ENCODE peak calls at places on chromosome 4, in five cellular contexts. E is left colon; M is sciatic nerve; W is stimulated activated naive CD8-positive, alpha-beta T cell treated with anti-CD3 and anti-CD28 coated beads, Interleukin-15, Interleukin-2, amounts not matched to agents 100 U/mL and 50 U/mL, for 24 hours; C is aorta. J is an unnamed sample.

GRCh38 chr4:116486401-116486800 is 599.0 kb downstream of the TRAM1L1 start:
- ATAC-seq in E (no peak), M (no peak), C (no peak), W (no peak), J (no peak)

GRCh38 chr4:40552536-40552935 is 77.1 kb downstream of the RBM47 start:
- ATAC-seq in C (no peak), E (no peak), W (no peak), M (no peak), J (no peak)

GRCh38 chr4:16196482-16197393 is 29.5 kb downstream of the TAPT1 start:
- ATAC-seq in C (peak; percentile 83), M (peak; percentile 89), E (peak; percentile 99), W (peak; percentile 49), J (peak; percentile 92)

GRCh38 chr4:100983426-100983825 is 363.9 kb downstream of the PPP3CA start:
- ATAC-seq in M (no peak), W (no peak), C (no peak), E (no peak), J (no peak)

GRCh38 chr4:101175896-101176676 is 171.2 kb downstream of the PPP3CA start:
- ATAC-seq in C (peak; percentile 48), W (no peak), M (peak; percentile 84), E (peak; percentile 99), J (no peak)

GRCh38 chr4:160406426-160406825 is 1303.5 kb downstream of the RAPGEF2 start:
- ATAC-seq in M (no peak), C (no peak), E (no peak), W (no peak), J (no peak)

GRCh38 chr4:169305651-169306050 is 34.9 kb upstream of the SH3RF1 start:
- ATAC-seq in E (no peak), W (no peak), M (no peak), C (no peak), J (no peak)

GRCh38 chr4:156794863-156795262 is 176.7 kb downstream of the PDGFC start:
- ATAC-seq in M (no peak), W (no peak), C (no peak), E (no peak), J (no peak)

GRCh38 chr4:53702334-53703266 is 111.3 kb upstream of the LNX1 start:
- ATAC-seq in C (peak; percentile 92), E (peak; percentile 97), W (peak; percentile 49), M (peak; percentile 97), J (peak; percentile 77)

GRCh38 chr4:137946423-137946822 is 295.7 kb downstream of the SLC7A11 start:
- ATAC-seq in W (no peak), C (no peak), E (no peak), M (no peak), J (no peak)

J was measured in esophagus mucosa.